ENCODE peak calls at places on chromosomes 1 and 21, in five cellular contexts. M, I, G, O and T are unnamed samples.

GRCh38 chr1:109386054-109386717 is 11.5 kb downstream of the SORT1 start:
- DNase-seq in M (no peak), I (no peak), G (no peak), O (no peak), T (no peak)

GRCh38 chr1:110003747-110004428 is 19.3 kb downstream of the AHCYL1 start:
- DNase-seq in M (peak; percentile 99), I (no peak), G (peak; percentile 67), O (peak; percentile 81), T (peak; percentile 45)

GRCh38 chr1:153791856-153792253 is 16.6 kb downstream of the SLC27A3 start:
- DNase-seq in M (peak; percentile 72), I (no peak), G (no peak), O (no peak), T (no peak)

GRCh38 chr1:89310505-89310904 is 37.8 kb upstream of the GBP5 start:
- DNase-seq in M (peak; percentile 5), I (no peak), G (no peak), O (no peak), T (peak; percentile 15)

GRCh38 chr1:15283500-15283899 is 36.5 kb downstream of the FHAD1 start:
- DNase-seq in M (peak; percentile 59), I (peak; percentile 75), G (no peak), O (no peak), T (no peak)

GRCh38 chr1:180623579-180624347 is 8.1 kb upstream of the XPR1 start:
- DNase-seq in M (peak; percentile 58), I (no peak), G (no peak), O (no peak), T (no peak)

GRCh38 chr1:179785025-179785424 is 41.9 kb downstream of the FAM163A start:
- DNase-seq in M (no peak), I (peak; percentile 32), G (no peak), O (no peak), T (no peak)

GRCh38 chr1:1116701-1117468 is 996 bp upstream of the C1orf159 start:
- DNase-seq in M (no peak), I (peak; percentile 75), G (no peak), O (no peak), T (no peak)

GRCh38 chr1:8472668-8473067 is 154.8 kb downstream of the SLC45A1 start:
- DNase-seq in M (no peak), I (no peak), G (no peak), O (no peak), T (no peak)

GRCh38 chr1:170285027-170285426 is 139.3 kb downstream of the NTMT2 start:
- DNase-seq in M (no peak), I (no peak), G (no peak), O (no peak), T (no peak)

GRCh38 chr1:166937329-166937728 is 38.0 kb downstream of the ILDR2 start:
- DNase-seq in M (no peak), I (no peak), G (no peak), O (no peak), T (no peak)

GRCh38 chr1:241591317-241591716 is 48.9 kb downstream of the CHML start:
- DNase-seq in M (peak; percentile 86), I (no peak), G (no peak), O (no peak), T (no peak)

DNA sequence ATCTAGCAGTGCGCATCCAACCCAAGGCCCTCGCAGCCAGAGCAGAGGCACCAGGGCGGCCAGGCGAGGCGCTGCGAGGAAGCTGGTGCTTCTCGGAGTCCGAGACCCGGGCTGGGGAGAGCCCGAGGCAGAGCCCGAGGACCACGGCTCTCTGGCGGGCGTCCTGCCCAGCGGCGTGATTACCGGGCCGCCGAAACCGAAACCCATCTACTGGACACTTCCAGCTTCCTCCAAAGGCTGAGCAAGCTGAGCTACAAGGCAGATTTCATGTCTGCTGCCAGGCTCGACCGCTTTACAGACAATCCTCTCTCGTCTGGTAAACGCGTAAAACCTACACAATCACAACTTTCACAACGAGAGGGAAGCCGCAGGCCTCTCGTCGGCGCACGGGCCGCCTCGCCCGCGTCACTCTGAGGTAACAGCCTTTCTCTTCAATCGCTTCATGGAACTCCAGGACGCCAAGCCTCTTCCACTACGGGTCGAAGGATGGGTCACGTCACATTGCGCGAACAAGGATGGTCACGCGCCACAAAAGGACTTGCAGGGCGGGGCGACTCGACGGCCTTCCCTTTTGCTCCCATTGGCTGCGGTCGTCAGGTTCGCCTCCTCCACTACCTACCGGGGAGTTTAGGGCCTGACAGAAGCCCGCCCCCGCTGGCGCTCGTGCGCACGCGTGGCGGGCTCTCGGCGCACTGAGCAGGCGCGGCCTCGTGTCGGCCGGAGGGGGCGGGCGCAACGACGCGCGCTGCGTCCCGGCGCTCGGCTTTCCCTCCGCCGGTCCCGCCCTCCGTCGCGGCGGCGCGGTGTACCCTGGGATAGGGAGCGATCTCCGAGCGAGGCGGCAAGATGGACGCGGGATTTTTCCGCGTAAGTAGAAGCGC is at the start of gene SRRM1:
- DNase-seq in M (peak; percentile 100), I (peak; percentile 97), G (peak; percentile 99), O (peak; percentile 99), T (peak; percentile 98)
- TF ChIP-seq MXI1 in M (peak; percentile 30), I (peak; percentile 90), G (peak; percentile 60), O (no peak), T (peak; percentile 50)

GRCh38 chr1:37189111-37189510 is 154.8 kb upstream of the GRIK3 start:
- DNase-seq in M (no peak), I (no peak), G (no peak), O (no peak), T (no peak)
- TF ChIP-seq MXI1 in M (no peak), I (no peak), G (no peak), O (no peak), T (no peak)

GRCh38 chr1:61050541-61051454 is 31.6 kb upstream of the NFIA start:
- DNase-seq in M (no peak), I (peak; percentile 86), G (no peak), O (peak; percentile 74), T (no peak)
- TF ChIP-seq MXI1 in M (no peak), I (peak; percentile 15), G (no peak), O (no peak), T (no peak)

DNA sequence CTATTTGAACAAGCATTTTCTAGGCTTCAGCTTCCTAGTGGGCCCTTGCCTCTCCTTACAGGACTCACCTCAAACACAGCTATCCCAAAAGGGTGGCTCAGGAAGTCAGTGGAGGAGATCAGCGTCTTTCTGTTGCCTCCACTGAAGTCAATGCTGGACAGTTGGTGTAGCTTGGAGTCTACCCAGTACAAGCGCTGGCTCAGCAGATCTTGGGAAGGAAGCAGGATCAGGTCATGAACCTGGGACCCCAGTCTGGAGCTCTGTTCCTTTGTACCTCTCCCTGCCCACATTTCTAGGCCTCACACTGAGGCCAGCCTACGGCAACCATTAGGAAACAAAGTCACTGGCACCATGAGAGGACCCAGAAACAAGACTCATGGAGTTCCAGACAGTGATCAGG is 23.7 kb upstream of the MAGOH start:
- DNase-seq in M (no peak), I (no peak), G (no peak), O (no peak), T (no peak)
- TF ChIP-seq MXI1 in M (no peak), I (no peak), G (no peak), O (no peak), T (no peak)

DNA sequence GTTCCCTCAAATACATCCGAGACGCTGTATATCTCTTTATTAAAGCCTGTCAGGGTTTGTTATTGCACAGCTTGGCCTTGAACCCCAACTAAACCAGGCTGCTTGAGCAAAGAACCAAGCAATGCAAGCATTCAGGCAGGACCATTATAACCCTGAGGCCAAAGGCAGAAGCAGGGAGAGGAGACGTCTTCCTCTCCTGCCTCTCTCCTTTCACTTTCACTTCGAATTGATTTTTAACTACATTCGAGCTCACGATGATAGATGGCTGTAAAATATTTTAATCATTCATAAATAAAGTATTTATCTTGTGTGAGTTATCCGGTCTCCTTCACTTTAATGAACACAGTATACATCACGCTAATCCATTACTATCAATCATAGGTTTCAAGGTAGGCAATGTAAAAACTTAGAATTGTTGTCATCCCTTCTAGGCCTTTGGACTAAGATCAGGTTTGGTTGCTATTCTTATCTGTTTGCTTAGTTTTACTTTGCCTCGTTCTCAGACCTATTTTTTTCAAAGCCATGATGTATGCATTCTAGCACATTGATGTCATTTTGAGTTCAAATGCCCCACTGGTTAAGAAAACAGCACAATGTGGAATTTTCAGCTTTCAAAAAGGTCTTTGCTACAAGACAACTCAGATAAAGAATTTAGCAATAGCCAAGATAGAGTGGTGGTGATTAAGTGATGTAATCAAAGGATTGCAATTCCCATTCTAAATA is 480.2 kb upstream of the RUNX1 start:
- DNase-seq in M (peak; percentile 72), I (no peak), G (no peak), O (no peak), T (no peak)
- TF ChIP-seq MXI1 in M (no peak), I (no peak), G (no peak), O (no peak), T (no peak)

GRCh38 chr1:232627645-232628334 is 2.1 kb downstream of the SIPA1L2 start:
- DNase-seq in M (peak; percentile 52), I (peak; percentile 44), G (no peak), O (no peak), T (no peak)
- TF ChIP-seq MXI1 in M (no peak), I (no peak), G (no peak), O (no peak), T (no peak)

GRCh38 chr1:223110963-223111362 is 32.1 kb downstream of the TLR5 start:
- DNase-seq in M (no peak), I (no peak), G (no peak), O (no peak), T (no peak)

GRCh38 chr1:223106856-223107255 is 36.2 kb downstream of the TLR5 start:
- DNase-seq in M (no peak), I (no peak), G (no peak), O (no peak), T (no peak)

GRCh38 chr1:223114871-223115270 is 28.2 kb downstream of the TLR5 start:
- DNase-seq in M (no peak), I (no peak), G (no peak), O (no peak), T (no peak)

GRCh38 chr1:223105568-223105967 is 37.5 kb downstream of the TLR5 start:
- DNase-seq in M (no peak), I (no peak), G (no peak), O (no peak), T (no peak)

GRCh38 chr1:223109581-223110026 is 33.4 kb downstream of the TLR5 start:
- DNase-seq in M (no peak), I (no peak), G (peak; percentile 74), O (no peak), T (no peak)
- TF ChIP-seq MXI1 in M (no peak), I (no peak), G (no peak), O (no peak), T (no peak)